ENCODE peak calls at places on chromosomes 6 and 20, in seven cellular contexts. I, U, A, L, G, Q and Z are unnamed samples.

GRCh38 chr6:155185544-155185943 is 78.3 kb upstream of the CLDN20 start:
- DNase-seq in I (no peak), U (peak), A (no peak), L (peak), G (peak), Q (peak), Z (peak)

GRCh38 chr6:75563032-75563431 is 38.6 kb upstream of the SENP6 start:
- DNase-seq in I (no peak), U (no peak), A (peak), L (peak), G (peak), Q (peak), Z (peak)

GRCh38 chr6:29419516-29419915 is 4.8 kb downstream of the OR12D1 start:
- DNase-seq in I (no peak), U (no peak), A (no peak), L (no peak), G (no peak), Q (no peak), Z (no peak)

GRCh38 chr20:9269280-9269971 is 200.5 kb downstream of the PLCB4 start:
- DNase-seq in I (no peak), U (no peak), A (no peak), L (no peak), G (peak), Q (no peak), Z (no peak)

GRCh38 chr20:47054945-47055344 is 160.3 kb downstream of the EYA2 start:
- DNase-seq in I (no peak), U (peak), A (no peak), L (no peak), G (no peak), Q (no peak), Z (no peak)

GRCh38 chr6:110331816-110332215 is 26.3 kb downstream of the METTL24 start:
- DNase-seq in I (no peak), U (no peak), A (no peak), L (no peak), G (no peak), Q (peak), Z (no peak)

GRCh38 chr6:63904844-63905243 is 269.2 kb downstream of the PHF3 start:
- DNase-seq in I (peak), U (peak), A (no peak), L (no peak), G (peak), Q (no peak), Z (no peak)

GRCh38 chr6:137473651-137474050 is 20.5 kb downstream of the OLIG3 start:
- DNase-seq in I (no peak), U (no peak), A (no peak), L (no peak), G (no peak), Q (no peak), Z (no peak)

GRCh38 chr20:42985628-42986027 is 204.1 kb downstream of the PTPRT start:
- DNase-seq in I (no peak), U (no peak), A (no peak), L (no peak), G (no peak), Q (no peak), Z (no peak)

DNA sequence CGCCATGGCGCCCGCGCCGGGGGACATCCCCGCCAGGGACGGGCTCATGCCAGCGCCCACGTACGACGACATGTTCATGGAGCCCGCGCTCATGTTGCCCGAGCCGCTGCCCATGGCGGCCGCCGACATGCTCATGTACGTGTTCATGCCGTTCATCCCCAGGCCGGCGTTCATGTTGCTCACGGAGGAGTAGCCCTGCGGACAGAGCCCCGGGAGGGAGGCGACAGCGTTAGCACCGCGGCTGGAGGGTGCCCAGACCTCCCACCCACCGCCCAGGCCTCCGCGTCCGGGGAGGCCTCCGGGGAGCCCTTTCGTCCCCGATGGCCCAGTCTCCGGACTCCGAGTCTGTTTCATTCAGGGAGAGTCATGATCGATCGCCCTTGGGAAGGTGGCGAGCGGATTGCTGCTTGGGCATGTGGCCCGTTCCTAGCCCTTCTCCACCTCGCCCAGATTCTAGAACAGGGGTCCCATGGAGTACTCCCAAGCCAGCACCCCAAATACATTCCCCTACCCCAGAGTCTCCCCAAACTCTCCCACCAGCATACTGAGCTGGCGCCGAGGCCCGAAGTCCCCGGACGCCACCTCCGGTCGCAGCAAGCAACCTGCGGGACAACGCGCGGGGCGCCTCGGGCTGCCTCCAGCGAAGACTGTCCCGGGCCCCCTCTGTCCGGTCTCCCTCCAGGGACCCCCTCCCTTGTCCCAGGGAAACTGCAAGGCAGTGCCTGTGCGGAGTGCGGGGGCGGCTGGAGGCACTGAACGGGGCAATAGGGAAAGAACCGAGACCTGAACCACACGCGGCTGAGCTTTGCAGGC is 1.2 kb downstream of the FOXA2 start:
- DNase-seq in I (no peak), U (no peak), A (no peak), L (peak), G (no peak), Q (peak), Z (peak)
- TF ChIP-seq CTCF in I (no peak), U (peak), A (no peak), L (no peak), G (no peak), Q (no peak), Z (no peak)

DNA sequence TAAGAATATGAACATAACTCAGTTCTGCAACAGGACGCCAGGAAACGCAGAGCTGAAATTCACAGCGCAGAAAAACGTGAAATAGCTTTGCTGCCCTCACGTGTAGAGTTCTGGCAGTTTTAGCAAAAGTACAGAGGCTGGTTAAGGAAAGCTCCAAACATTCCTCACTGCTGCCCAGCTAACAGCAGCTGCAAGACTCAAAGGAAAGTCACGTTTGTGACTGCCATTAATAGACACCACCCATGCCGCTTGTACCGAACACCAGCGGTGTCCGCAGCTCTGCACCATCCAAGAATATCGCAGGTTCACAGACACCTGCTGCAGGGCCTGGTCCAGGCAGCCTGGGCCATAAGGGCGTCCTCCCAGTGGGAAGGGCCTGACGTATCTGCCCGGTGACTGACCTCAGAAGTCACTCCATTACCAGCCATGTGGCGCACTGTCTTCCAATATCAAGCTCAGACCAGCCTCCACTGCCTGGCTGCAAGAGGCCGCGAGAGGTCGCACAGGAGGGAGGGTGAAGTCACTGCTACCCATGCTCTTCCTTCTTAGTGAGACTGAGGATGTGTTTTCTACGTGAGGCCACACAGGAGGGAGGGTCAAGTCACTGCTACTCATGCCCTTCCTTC is 61.4 kb downstream of the WDR27 start:
- DNase-seq in I (no peak), U (no peak), A (no peak), L (no peak), G (no peak), Q (peak), Z (no peak)
- TF ChIP-seq CTCF in I (peak), U (no peak), A (no peak), L (no peak), G (peak), Q (no peak), Z (no peak)

GRCh38 chr6:135438907-135439535 is 58.5 kb downstream of the AHI1 start:
- DNase-seq in I (no peak), U (peak), A (peak), L (no peak), G (peak), Q (no peak), Z (no peak)
- TF ChIP-seq CTCF in I (peak), U (peak), A (peak), L (no peak), G (peak), Q (peak), Z (peak)

GRCh38 chr6:7238900-7239589 is 74.0 kb downstream of the SSR1 start:
- DNase-seq in I (peak), U (peak), A (peak), L (peak), G (peak), Q (peak), Z (peak)
- TF ChIP-seq CTCF in I (peak), U (peak), A (peak), L (peak), G (peak), Q (peak), Z (no peak)